ENCODE peak calls at places on chromosomes 3 and 15, in eight cellular contexts. U is upper lobe of right lung; S is K562; Q is heart left ventricle; Z is CD8-positive, alpha-beta memory T cell; K is tibial artery; F is adrenal gland; V is A549. T is an unnamed sample.

GRCh38 chr3:4588410-4588809 is 95.3 kb downstream of the ITPR1 start:
- DNase-seq in S (no peak), Z (no peak), U (no peak), V (no peak), K (no peak), Q (no peak), F (peak; percentile 63), T (no peak)

GRCh38 chr15:97688177-97688576 is 272.3 kb upstream of the ARRDC4 start:
- DNase-seq in Q (no peak), S (no peak), Z (no peak), F (no peak), U (no peak), V (no peak), K (no peak), T (no peak)

GRCh38 chr15:38195191-38195901 is 57.3 kb upstream of the SPRED1 start:
- DNase-seq in V (no peak), U (no peak), Q (no peak), Z (no peak), K (no peak), S (no peak), F (no peak), T (no peak)

GRCh38 chr15:37891754-37892368 is 42.6 kb upstream of the TMCO5A start:
- DNase-seq in K (no peak), Q (no peak), Z (no peak), F (peak; percentile 31), U (no peak), V (peak; percentile 5), S (no peak), T (peak; percentile 72)

GRCh38 chr3:17755836-17756235 is 13.4 kb upstream of the TBC1D5 start:
- DNase-seq in S (no peak), F (no peak), V (no peak), U (no peak), Q (no peak), K (no peak), Z (no peak), T (no peak)

GRCh38 chr3:32384938-32385337 is 6.7 kb upstream of the CMTM7 start:
- DNase-seq in K (no peak), V (no peak), S (no peak), U (no peak), Z (no peak), Q (peak; percentile 29), F (no peak), T (no peak)

GRCh38 chr3:184259878-184260570 is 1.3 kb downstream of the CAMK2N2 start:
- DNase-seq in Q (peak; percentile 36), U (no peak), K (no peak), Z (peak; percentile 38), F (peak; percentile 52), S (peak; percentile 82), V (peak; percentile 62), T (peak; percentile 62)

GRCh38 chr15:92981333-92981732 is 81.2 kb downstream of the CHD2 start:
- DNase-seq in F (no peak), V (no peak), S (no peak), Z (no peak), Q (no peak), K (no peak), U (no peak), T (no peak)

GRCh38 chr3:179837374-179837773 is 184.5 kb downstream of the USP13 start:
- DNase-seq in Z (no peak), K (no peak), F (no peak), S (no peak), V (no peak), U (no peak), Q (no peak), T (no peak)

GRCh38 chr3:2172561-2173171 is 74.0 kb downstream of the CNTN4 start:
- DNase-seq in U (no peak), Q (no peak), V (no peak), S (no peak), K (no peak), Z (no peak), F (no peak), T (no peak)

GRCh38 chr15:66651198-66651597 is 50.8 kb upstream of the SMAD6 start:
- DNase-seq in Z (no peak), S (no peak), V (no peak), Q (no peak), U (no peak), F (no peak), K (no peak), T (no peak)

GRCh38 chr15:94287794-94288246 is 56.5 kb downstream of the MCTP2 start:
- DNase-seq in V (no peak), F (no peak), S (no peak), Q (no peak), Z (peak; percentile 36), U (no peak), K (no peak), T (no peak)

GRCh38 chr3:49424816-49425215 is 2.5 kb upstream of the AMT start:
- DNase-seq in U (no peak), S (no peak), Z (no peak), F (no peak), Q (no peak), V (no peak), K (no peak), T (no peak)

GRCh38 chr3:49427581-49427980 is 1.5 kb downstream of the NICN1 start:
- DNase-seq in F (no peak), S (no peak), Z (no peak), Q (no peak), V (no peak), K (no peak), U (no peak), T (no peak)

GRCh38 chr3:49421890-49422378 is 339 bp downstream of the AMT start:
- DNase-seq in K (no peak), F (no peak), Q (no peak), U (no peak), S (no peak), Z (no peak), V (no peak), T (no peak)

GRCh38 chr3:49417516-49418120 is 4.7 kb downstream of the AMT start:
- DNase-seq in Z (no peak), Q (no peak), S (no peak), F (no peak), K (no peak), U (no peak), V (no peak), T (no peak)

DNA sequence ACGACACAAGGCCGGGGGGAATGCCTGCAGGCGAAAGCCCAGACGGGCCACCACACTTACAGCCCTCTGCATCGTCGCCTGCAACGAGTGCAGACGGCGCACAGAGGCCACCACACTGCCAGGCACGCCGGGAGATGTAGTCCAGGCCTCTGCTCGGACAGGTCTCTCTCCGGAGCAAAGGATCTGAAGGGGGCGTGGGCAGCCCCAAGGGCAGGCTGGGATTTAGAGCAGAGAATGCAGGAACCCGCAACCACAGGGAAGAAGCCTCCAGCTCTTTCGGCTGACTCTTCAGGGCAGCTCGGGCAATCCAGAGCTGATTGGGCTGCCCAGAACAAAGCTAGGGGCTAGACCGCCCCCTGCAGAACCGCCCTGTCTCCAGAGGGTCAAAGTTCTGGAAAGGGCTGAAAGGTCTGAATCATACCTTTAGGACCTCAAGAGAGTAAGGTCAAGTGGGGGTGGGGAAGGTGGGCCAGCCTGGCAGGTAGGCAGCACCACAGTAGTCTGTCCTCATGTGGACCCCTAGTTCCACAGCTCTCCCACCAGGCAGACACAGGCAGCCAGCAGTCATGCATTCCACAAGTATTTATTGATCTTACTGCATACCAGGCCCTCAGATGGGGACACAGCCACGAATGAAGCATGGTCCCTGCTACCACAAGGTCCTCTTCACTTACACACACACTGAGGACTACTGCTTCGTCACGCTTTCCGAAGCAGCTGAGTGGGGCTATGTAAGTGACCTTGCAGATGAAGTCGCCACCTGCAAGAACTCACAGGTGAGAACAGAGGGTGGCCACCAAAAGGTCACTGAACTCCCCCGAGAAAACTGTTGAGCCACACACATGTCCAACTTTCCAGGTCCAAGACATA is at the start of gene AMT:
- DNase-seq in U (peak; percentile 74), Q (peak; percentile 61), F (peak; percentile 72), Z (no peak), S (no peak), K (no peak), V (no peak), T (no peak)
- H3K4me1 ChIP-seq in U (no peaks in the 10 kb centered on the region), Q (peaks cover 35% of the 10 kb centered on the region), F (peaks cover 16% of the 10 kb centered on the region), Z (peaks cover 10% of the 10 kb centered on the region), S (peaks cover 21% of the 10 kb centered on the region), K (peaks cover 18% of the 10 kb centered on the region), V (peaks cover 35% of the 10 kb centered on the region), T (no peaks in the 10 kb centered on the region)

GRCh38 chr3:112061152-112061551 is 25.0 kb upstream of the C3orf52 start:
- DNase-seq in S (no peak), K (no peak), V (no peak), Q (no peak), U (no peak), F (no peak), Z (no peak), T (peak; percentile 6)

GRCh38 chr3:112053229-112053628 is 18.7 kb downstream of the TMPRSS7 start:
- DNase-seq in S (no peak), Q (no peak), U (no peak), Z (no peak), F (no peak), V (no peak), K (no peak), T (peak; percentile 11)

GRCh38 chr3:112059497-112059896 is 25.0 kb downstream of the TMPRSS7 start:
- DNase-seq in F (no peak), U (no peak), Z (no peak), Q (no peak), K (no peak), V (no peak), S (no peak), T (no peak)

GRCh38 chr3:112056451-112056929 is 22.0 kb downstream of the TMPRSS7 start:
- DNase-seq in F (no peak), U (no peak), V (no peak), K (no peak), Q (no peak), Z (no peak), S (no peak), T (no peak)
- H3K4me3 ChIP-seq in F (no peak overlapping the region), U (no peak overlapping the region), V (no peak overlapping the region), K (no peak overlapping the region), Q (no peak overlapping the region), Z (no peak overlapping the region), S (no peak overlapping the region), T (no peak overlapping the region)

DNA sequence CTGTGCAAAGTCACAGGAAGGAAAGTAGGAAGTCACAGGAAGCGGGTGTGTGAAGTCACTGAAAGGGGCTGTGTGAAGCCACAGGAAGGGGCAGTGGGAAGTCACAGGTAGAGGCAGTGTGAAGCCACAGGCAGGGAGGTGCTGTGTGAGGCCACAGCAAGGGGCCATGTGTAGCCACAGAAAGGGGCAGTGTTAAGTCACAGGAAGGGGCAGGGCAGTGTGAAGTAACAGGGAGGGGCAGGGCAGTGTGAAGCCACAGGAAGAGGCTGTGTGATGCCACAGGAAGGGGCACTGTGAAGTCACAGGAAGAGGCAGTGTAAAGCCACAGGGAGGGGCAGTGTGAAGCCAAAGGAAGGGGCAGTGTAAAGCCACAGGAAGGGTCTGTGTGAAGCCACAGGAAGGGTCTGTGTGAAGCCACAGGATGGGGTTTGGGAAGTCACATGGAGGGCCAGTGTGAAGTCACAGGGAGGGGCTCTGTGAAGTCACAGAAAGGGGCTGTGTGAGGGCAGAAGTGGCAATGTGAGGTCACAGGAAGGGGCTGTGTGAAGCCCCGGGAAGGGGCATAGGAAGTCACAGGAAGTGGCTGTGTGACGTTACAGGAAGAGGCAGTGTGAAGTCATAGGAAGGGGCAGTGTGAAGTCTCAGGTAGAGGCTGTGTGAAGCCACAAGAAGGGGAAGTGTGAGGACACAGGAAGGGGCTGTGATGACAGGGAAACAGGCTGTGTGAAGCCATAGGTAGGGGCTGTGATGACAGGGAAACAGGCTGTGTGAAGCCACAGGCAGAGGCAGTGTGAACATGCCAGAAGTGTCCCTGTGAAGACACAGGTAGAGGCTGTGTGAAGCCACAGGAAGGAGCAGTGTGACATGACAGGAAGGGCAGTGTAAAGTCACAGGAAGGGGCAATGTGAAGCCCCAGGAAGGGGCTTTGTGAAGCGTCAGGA is 36.7 kb downstream of the GASK1A start:
- DNase-seq in Q (no peak), Z (peak; percentile 26), U (no peak), F (no peak), V (no peak), K (no peak), S (no peak), T (no peak)
- H3K9me3 ChIP-seq in Q (no peaks in the 10 kb centered on the region), Z (peaks cover 63% of the 10 kb centered on the region), U (no peaks in the 10 kb centered on the region), F (no peaks in the 10 kb centered on the region), V (no peaks in the 10 kb centered on the region), K (no peaks in the 10 kb centered on the region), S (no peaks in the 10 kb centered on the region), T (no peaks in the 10 kb centered on the region)

GRCh38 chr15:90863987-90864386 is 4.4 kb upstream of the FURIN start:
- DNase-seq in Q (no peak), F (no peak), U (no peak), S (no peak), V (no peak), K (no peak), Z (no peak), T (no peak)
- H3K4me1 ChIP-seq in Q (peaks cover 20% of the 10 kb centered on the region), F (peaks cover under 1% of the 10 kb centered on the region), U (peaks cover 14% of the 10 kb centered on the region), S (peaks cover 50% of the 10 kb centered on the region), V (peaks cover 80% of the 10 kb centered on the region), K (peaks cover under 1% of the 10 kb centered on the region), Z (no peaks in the 10 kb centered on the region), T (peaks cover 11% of the 10 kb centered on the region)